ENCODE peak calls at places on chromosomes 12 and 14, in ten cellular contexts. V is IMR-90, A is T-helper 9 cell, P is renal cortical epithelial cell, Y is NCI-H460, X is NT2/D1, Z is RPMI7951, B is cardiac fibroblast, F is Daoy, G is HS-27A. U is an unnamed sample.

GRCh38 chr12:13745100-13745678 is 236.2 kb downstream of the GRIN2B start:
- DNase-seq in X (no peak), B (no peak), A (no peak), P (no peak), V (no peak), Y (no peak), Z (no peak), F (no peak), G (no peak), U (no peak)

GRCh38 chr12:129119537-129119936 is 266.3 kb downstream of the GLT1D1 start:
- DNase-seq in A (no peak), X (peak), P (no peak), B (no peak), V (no peak), Z (no peak), Y (no peak), F (no peak), G (no peak), U (no peak)

GRCh38 chr12:100391856-100392255 is 35.0 kb downstream of the SLC17A8 start:
- DNase-seq in G (no peak), X (no peak), P (peak), F (peak), V (no peak), A (no peak), B (peak), Z (no peak), Y (peak), U (no peak)

GRCh38 chr14:61484011-61484410 is 162.6 kb downstream of the PRKCH start:
- DNase-seq in Z (no peak), P (no peak), Y (no peak), B (no peak), F (no peak), X (no peak), A (no peak), V (no peak), G (no peak), U (no peak)

GRCh38 chr12:55931780-55932545 is 1.0 kb downstream of the DGKA start:
- DNase-seq in F (peak), Z (peak), V (peak), G (no peak), Y (no peak), A (no peak), X (no peak), B (peak), P (no peak), U (no peak)

GRCh38 chr12:55933158-55933798 is 2.3 kb downstream of the DGKA start:
- DNase-seq in X (no peak), F (peak), Y (no peak), B (peak), V (no peak), P (peak), Z (peak), G (no peak), A (no peak), U (no peak)

GRCh38 chr12:30691122-30691879 is 4.4 kb downstream of the IPO8 start:
- DNase-seq in G (peak), P (peak), V (peak), Z (peak), A (no peak), X (no peak), Y (no peak), F (peak), B (peak), U (no peak)

GRCh38 chr12:107126688-107127481 is 33.5 kb upstream of the CRY1 start:
- DNase-seq in V (peak), F (peak), Z (peak), B (peak), P (peak), Y (no peak), A (no peak), G (no peak), X (no peak), U (no peak)

GRCh38 chr12:6200266-6201198 is at the start of gene CD9:
- DNase-seq in P (no peak), B (peak), F (peak), X (no peak), Y (peak), Z (peak), G (no peak), A (no peak), V (no peak), U (peak)

GRCh38 chr14:69680297-69680696 is 68.9 kb downstream of the SUSD6 start:
- DNase-seq in X (no peak), V (peak), A (no peak), G (no peak), F (no peak), Z (no peak), Y (no peak), B (no peak), P (no peak), U (no peak)

GRCh38 chr14:68639518-68640292 is 153.2 kb downstream of the ZFP36L1 start:
- DNase-seq in P (no peak), Y (no peak), G (no peak), B (no peak), X (no peak), A (no peak), V (no peak), Z (no peak), F (no peak), U (no peak)

GRCh38 chr12:78403681-78404080 is 460.9 kb upstream of the SYT1 start:
- DNase-seq in G (peak), F (no peak), B (peak), A (no peak), Y (no peak), V (peak), X (no peak), Z (peak), P (peak), U (no peak)

GRCh38 chr12:111439657-111440151 is 34.0 kb downstream of the SH2B3 start:
- DNase-seq in Y (no peak), X (no peak), P (no peak), V (no peak), A (no peak), Z (no peak), B (no peak), G (no peak), F (no peak), U (no peak)

GRCh38 chr12:67382206-67382871 is 113.2 kb downstream of the CAND1 start:
- DNase-seq in A (no peak), B (no peak), X (no peak), P (no peak), Y (no peak), G (no peak), F (no peak), V (peak), Z (peak), U (no peak)

GRCh38 chr12:53005215-53005985 is 856 bp upstream of the EIF4B start:
- DNase-seq in Y (no peak), Z (no peak), V (no peak), F (peak), X (no peak), G (no peak), P (no peak), A (peak), B (peak), U (peak)

GRCh38 chr12:63787306-63787705 is 7.6 kb downstream of the RXYLT1 start:
- DNase-seq in G (no peak), Y (no peak), Z (no peak), X (no peak), F (no peak), A (no peak), B (no peak), P (no peak), V (peak), U (no peak)

GRCh38 chr12:128549621-128550020 is 274.1 kb downstream of the SLC15A4 start:
- DNase-seq in A (no peak), Y (no peak), V (no peak), X (no peak), F (no peak), G (no peak), P (no peak), Z (no peak), B (no peak), U (no peak)

GRCh38 chr12:55729592-55730446 is 1.0 kb upstream of the CD63 start:
- DNase-seq in Y (peak), X (peak), P (peak), A (peak), F (peak), G (peak), Z (peak), V (peak), B (peak), U (peak)

GRCh38 chr14:105182296-105183020 is 1.3 kb upstream of the NUDT14 start:
- DNase-seq in A (no peak), Y (no peak), P (no peak), V (no peak), B (no peak), X (no peak), F (no peak), G (no peak), Z (no peak), U (no peak)

GRCh38 chr14:93709249-93709648 is 79.0 kb downstream of the PRIMA1 start:
- DNase-seq in F (no peak), B (no peak), Y (no peak), X (no peak), P (no peak), Z (no peak), V (no peak), A (no peak), G (no peak), U (no peak)